ENCODE peak calls at places on chromosomes 1 and 21, in seven cellular contexts. One of them, this sample, is unnamed.

GRCh38 chr1:53506355-53507050 is 47.3 kb downstream of the DMRTB1 start:
- DNase-seq in HuH-7.5: no peak
- DNase-seq in frontal cortex: no peak
- DNase-seq in GM12865: no peak
- DNase-seq in iris pigment epithelial cell: no peak
- DNase-seq in ACHN: no peak
- DNase-seq in stimulated activated CD8-positive, alpha-beta memory T cell treated with anti-CD3 and anti-CD28 coated beads, Interleukin-15, amount 100 ng/mL, for 24 hours: no peak
- DNase-seq in this sample: no peak

GRCh38 chr1:171270806-171271205 is 22.5 kb downstream of the FMO1 start:
- DNase-seq in HuH-7.5: no peak
- DNase-seq in iris pigment epithelial cell: no peak
- DNase-seq in ACHN: no peak
- DNase-seq in stimulated activated CD8-positive, alpha-beta memory T cell treated with anti-CD3 and anti-CD28 coated beads, Interleukin-15, amount 100 ng/mL, for 24 hours: no peak
- DNase-seq in frontal cortex: no peak
- DNase-seq in GM12865: no peak
- DNase-seq in this sample: no peak

GRCh38 chr1:84753516-84754375 is 63.5 kb upstream of the SSX2IP start:
- DNase-seq in ACHN: peak
- DNase-seq in GM12865: peak
- DNase-seq in iris pigment epithelial cell: peak
- DNase-seq in frontal cortex: peak
- DNase-seq in HuH-7.5: peak
- DNase-seq in stimulated activated CD8-positive, alpha-beta memory T cell treated with anti-CD3 and anti-CD28 coated beads, Interleukin-15, amount 100 ng/mL, for 24 hours: peak
- DNase-seq in this sample: peak

GRCh38 chr1:53188099-53188498 is 8.5 kb upstream of the CPT2 start:
- DNase-seq in stimulated activated CD8-positive, alpha-beta memory T cell treated with anti-CD3 and anti-CD28 coated beads, Interleukin-15, amount 100 ng/mL, for 24 hours: no peak
- DNase-seq in ACHN: no peak
- DNase-seq in iris pigment epithelial cell: peak
- DNase-seq in frontal cortex: no peak
- DNase-seq in GM12865: no peak
- DNase-seq in HuH-7.5: no peak
- DNase-seq in this sample: no peak

GRCh38 chr21:9763807-9764206 is 757.6 kb upstream of the TPTE start:
- DNase-seq in ACHN: no peak
- DNase-seq in iris pigment epithelial cell: no peak
- DNase-seq in stimulated activated CD8-positive, alpha-beta memory T cell treated with anti-CD3 and anti-CD28 coated beads, Interleukin-15, amount 100 ng/mL, for 24 hours: no peak
- DNase-seq in frontal cortex: no peak
- DNase-seq in GM12865: no peak
- DNase-seq in HuH-7.5: no peak
- DNase-seq in this sample: no peak

GRCh38 chr1:113433177-113433576 is 42.9 kb downstream of the MAGI3 start:
- DNase-seq in stimulated activated CD8-positive, alpha-beta memory T cell treated with anti-CD3 and anti-CD28 coated beads, Interleukin-15, amount 100 ng/mL, for 24 hours: no peak
- DNase-seq in frontal cortex: no peak
- DNase-seq in GM12865: no peak
- DNase-seq in ACHN: no peak
- DNase-seq in iris pigment epithelial cell: peak
- DNase-seq in HuH-7.5: no peak
- DNase-seq in this sample: no peak

GRCh38 chr1:76240321-76240720 is 165.8 kb downstream of the ST6GALNAC3 start:
- DNase-seq in HuH-7.5: no peak
- DNase-seq in iris pigment epithelial cell: peak
- DNase-seq in frontal cortex: no peak
- DNase-seq in ACHN: no peak
- DNase-seq in GM12865: no peak
- DNase-seq in stimulated activated CD8-positive, alpha-beta memory T cell treated with anti-CD3 and anti-CD28 coated beads, Interleukin-15, amount 100 ng/mL, for 24 hours: no peak
- DNase-seq in this sample: no peak

GRCh38 chr1:209756608-209757445 is 974 bp downstream of the TRAF3IP3 start:
- DNase-seq in frontal cortex: no peak
- DNase-seq in iris pigment epithelial cell: no peak
- DNase-seq in ACHN: no peak
- DNase-seq in HuH-7.5: no peak
- DNase-seq in stimulated activated CD8-positive, alpha-beta memory T cell treated with anti-CD3 and anti-CD28 coated beads, Interleukin-15, amount 100 ng/mL, for 24 hours: no peak
- DNase-seq in GM12865: peak
- DNase-seq in this sample: peak

GRCh38 chr1:182616130-182617074 is 12.2 kb upstream of the RGS16 start:
- DNase-seq in HuH-7.5: no peak
- DNase-seq in iris pigment epithelial cell: peak
- DNase-seq in ACHN: no peak
- DNase-seq in GM12865: peak
- DNase-seq in stimulated activated CD8-positive, alpha-beta memory T cell treated with anti-CD3 and anti-CD28 coated beads, Interleukin-15, amount 100 ng/mL, for 24 hours: peak
- DNase-seq in frontal cortex: peak
- DNase-seq in this sample: peak

This sample was measured in GM13976.